ENCODE peak calls at places on chromosomes 6 and 20, in nine cellular contexts. D is neural crest cell, O is upper lobe of right lung, Z is HS-5, P is fibroblast of the aortic adventitia, T is AG04449, M is memory B cell, V is AML-193, G is NCI-H1436. J is an unnamed sample.
A peak's percentile ranks its signal among the peaks of the same experiment; 100 is the strongest.

GRCh38 chr6:43262000-43262779 is 18.9 kb downstream of the TTBK1 start:
- DNase-seq in G (no peak), P (no peak), O (no peak), D (no peak), Z (no peak), V (no peak), T (no peak), M (no peak), J (no peak)

GRCh38 chr6:146916435-146917015 is 287.7 kb upstream of the STXBP5 start:
- DNase-seq in V (no peak), T (no peak), D (no peak), Z (no peak), G (no peak), P (peak; percentile 9), M (no peak), O (no peak), J (no peak)

GRCh38 chr6:10995114-10995707 is 48.9 kb downstream of the ELOVL2 start:
- DNase-seq in T (no peak), D (no peak), G (no peak), M (no peak), P (no peak), O (no peak), Z (no peak), V (no peak), J (no peak)

GRCh38 chr6:16163066-16163465 is 34.2 kb downstream of the MYLIP start:
- DNase-seq in M (no peak), P (no peak), G (no peak), D (no peak), V (no peak), O (no peak), T (no peak), Z (no peak), J (no peak)

GRCh38 chr20:42063176-42063575 is 445.0 kb upstream of the CHD6 start:
- DNase-seq in G (no peak), V (no peak), D (no peak), T (no peak), Z (no peak), O (no peak), P (no peak), M (no peak), J (no peak)

GRCh38 chr20:5118220-5119142 is 1.3 kb downstream of the PCNA start:
- DNase-seq in P (no peak), O (no peak), M (no peak), Z (no peak), V (no peak), G (no peak), T (no peak), D (no peak), J (no peak)

GRCh38 chr6:168418631-168419250 is 22.2 kb upstream of the SMOC2 start:
- DNase-seq in M (no peak), O (no peak), T (no peak), P (no peak), D (no peak), G (no peak), V (no peak), Z (no peak), J (no peak)

GRCh38 chr6:45423901-45424627 is 46.3 kb upstream of the SUPT3H start:
- DNase-seq in O (peak; percentile 69), D (peak; percentile 22), V (no peak), P (peak; percentile 47), Z (no peak), G (no peak), T (no peak), M (peak; percentile 37), J (no peak)

GRCh38 chr6:20335872-20336271 is 65.8 kb upstream of the E2F3 start:
- DNase-seq in V (no peak), T (no peak), M (no peak), G (no peak), D (no peak), O (no peak), Z (no peak), P (no peak), J (no peak)

GRCh38 chr6:10521104-10521808 is at the start of gene GCNT2:
- DNase-seq in T (no peak), P (peak; percentile 39), Z (no peak), O (no peak), M (no peak), D (no peak), G (no peak), V (no peak), J (no peak)

GRCh38 chr6:36382976-36383375 is 4.5 kb downstream of the ETV7 start:
- DNase-seq in P (no peak), D (no peak), T (no peak), M (no peak), G (no peak), O (no peak), Z (no peak), V (no peak), J (no peak)

GRCh38 chr6:43985329-43985728 is 141.9 kb downstream of the MRPL14 start:
- DNase-seq in D (no peak), V (no peak), T (no peak), G (no peak), M (no peak), Z (no peak), O (no peak), P (no peak), J (no peak)

GRCh38 chr6:45226081-45226480 is 102.0 kb upstream of the RUNX2 start:
- DNase-seq in O (no peak), M (no peak), T (no peak), G (no peak), P (no peak), V (no peak), Z (no peak), D (no peak), J (no peak)

GRCh38 chr20:32753731-32754130 is 8.5 kb upstream of the DNMT3B start:
- DNase-seq in D (no peak), T (no peak), O (no peak), V (no peak), P (no peak), G (no peak), Z (no peak), M (no peak), J (no peak)

GRCh38 chr6:5135783-5136376 is 50.7 kb downstream of the PPP1R3G start:
- DNase-seq in M (no peak), Z (no peak), V (peak; percentile 24), D (peak; percentile 28), P (no peak), G (peak; percentile 32), O (no peak), T (no peak), J (peak; percentile 15)

GRCh38 chr20:58131111-58131510 is 97.3 kb downstream of the ANKRD60 start:
- DNase-seq in O (no peak), Z (no peak), G (no peak), P (no peak), M (no peak), V (no peak), D (peak; percentile 31), T (no peak), J (no peak)

GRCh38 chr20:371755-372542 is 8.6 kb upstream of the TRIB3 start:
- DNase-seq in G (no peak), D (no peak), M (no peak), P (peak; percentile 96), Z (peak; percentile 52), T (no peak), V (peak; percentile 96), O (peak; percentile 93), J (no peak)

GRCh38 chr20:24236963-24237362 is 232.5 kb upstream of the SYNDIG1 start:
- DNase-seq in V (no peak), G (no peak), T (no peak), O (no peak), D (no peak), P (no peak), Z (no peak), M (no peak), J (no peak)

GRCh38 chr6:1620504-1621327 is 11.0 kb downstream of the FOXC1 start:
- DNase-seq in M (no peak), V (no peak), G (no peak), D (no peak), Z (no peak), P (no peak), O (no peak), T (no peak), J (no peak)

GRCh38 chr6:93896081-93896480 is 476.7 kb upstream of the EPHA7 start:
- DNase-seq in Z (no peak), T (no peak), O (no peak), V (no peak), M (no peak), P (no peak), D (no peak), G (no peak), J (no peak)

GRCh38 chr20:1440024-1440423 is 26.6 kb downstream of the NSFL1C start:
- DNase-seq in O (no peak), Z (no peak), G (no peak), D (no peak), P (no peak), T (no peak), V (no peak), M (no peak), J (no peak)

GRCh38 chr20:62413896-62414481 is 6.9 kb upstream of the CABLES2 start:
- DNase-seq in O (no peak), M (no peak), V (peak; percentile 1), P (no peak), D (no peak), Z (no peak), G (no peak), T (no peak), J (no peak)

GRCh38 chr6:29675561-29675960 is 5.4 kb downstream of the ZFP57 start:
- DNase-seq in G (no peak), P (no peak), D (no peak), V (no peak), T (no peak), M (no peak), Z (no peak), O (no peak), J (no peak)

GRCh38 chr6:10554826-10555225 is 33.7 kb downstream of the GCNT2 start:
- DNase-seq in V (no peak), M (no peak), Z (no peak), T (no peak), O (no peak), G (no peak), P (no peak), D (no peak), J (no peak)

GRCh38 chr6:155740781-155741399 is 285.3 kb upstream of the NOX3 start:
- DNase-seq in P (no peak), Z (no peak), O (no peak), D (no peak), G (no peak), V (no peak), T (no peak), M (no peak), J (no peak)

GRCh38 chr6:149334682-149335160 is 17.2 kb downstream of the TAB2 start:
- DNase-seq in D (no peak), G (no peak), M (no peak), T (peak; percentile 14), Z (peak; percentile 76), O (no peak), V (no peak), P (peak; percentile 82), J (no peak)

GRCh38 chr6:85113934-85114582 is 335.8 kb upstream of the NT5E start:
- DNase-seq in V (no peak), T (no peak), D (no peak), P (peak; percentile 63), M (no peak), G (no peak), O (no peak), Z (no peak), J (no peak)

GRCh38 chr6:106692112-106692822 is 62.9 kb downstream of the QRSL1 start:
- DNase-seq in V (no peak), P (peak; percentile 71), Z (no peak), D (no peak), M (no peak), T (peak; percentile 26), O (no peak), G (no peak), J (no peak)

GRCh38 chr6:158668707-158669103 is 18.9 kb downstream of the SYTL3 start:
- DNase-seq in D (no peak), M (no peak), G (no peak), O (no peak), P (no peak), T (no peak), Z (no peak), V (no peak), J (no peak)

GRCh38 chr6:31037169-31037568 is 26.9 kb downstream of the MUC22 start:
- DNase-seq in T (no peak), D (no peak), M (no peak), V (no peak), G (no peak), P (no peak), O (no peak), Z (no peak), J (no peak)

GRCh38 chr6:95093154-95093553 is 484.2 kb upstream of the MANEA start:
- DNase-seq in G (no peak), O (no peak), T (no peak), P (peak; percentile 4), D (no peak), V (no peak), M (no peak), Z (peak; percentile 40), J (no peak)

J was measured in T-helper 9 cell.